ENCODE peak calls at places on chromosomes 16 and 17, in five cellular contexts. Y is PC-9, W is mammary epithelial cell, M is A549, T is GM23338. E is an unnamed sample.

GRCh38 chr17:39653316-39653661 is 11.9 kb upstream of the TCAP start:
- DNase-seq in Y (no peak), W (no peak), M (no peak), T (no peak), E (no peak)

GRCh38 chr17:35898283-35899070 is 18.3 kb upstream of the CCL5 start:
- DNase-seq in Y (no peak), W (no peak), M (peak), T (no peak), E (peak)

GRCh38 chr17:15038656-15039055 is 226.5 kb downstream of the PMP22 start:
- DNase-seq in Y (no peak), W (peak), M (no peak), T (no peak), E (peak)

GRCh38 chr16:72198021-72198420 is 26.1 kb upstream of the PMFBP1 start:
- DNase-seq in Y (no peak), W (no peak), M (no peak), T (no peak), E (no peak)

GRCh38 chr17:10063730-10064221 is 134.6 kb downstream of the GAS7 start:
- DNase-seq in Y (no peak), W (no peak), M (no peak), T (no peak), E (no peak)

GRCh38 chr17:57604771-57605733 is 140.0 kb downstream of the CCDC182 start:
- DNase-seq in Y (no peak), W (no peak), M (no peak), T (peak), E (no peak)

GRCh38 chr17:82929011-82929622 is 89.3 kb upstream of the ZNF750 start:
- DNase-seq in Y (no peak), W (no peak), M (no peak), T (no peak), E (no peak)

GRCh38 chr17:2844386-2844785 is 48.1 kb downstream of the RAP1GAP2 start:
- DNase-seq in Y (peak), W (no peak), M (peak), T (peak), E (peak)

GRCh38 chr17:82639628-82640027 is 8.6 kb downstream of the WDR45B start:
- DNase-seq in Y (no peak), W (no peak), M (no peak), T (no peak), E (no peak)

GRCh38 chr16:62692685-62693084 is 656.4 kb upstream of the CDH8 start:
- DNase-seq in Y (no peak), W (no peak), M (no peak), T (no peak), E (no peak)

GRCh38 chr16:87713469-87714229 is 52.1 kb downstream of the KLHDC4 start:
- DNase-seq in Y (no peak), W (no peak), M (no peak), T (no peak), E (no peak)

GRCh38 chr16:50263060-50263909 is 3.1 kb upstream of the ADCY7 start:
- DNase-seq in Y (no peak), W (no peak), M (no peak), T (no peak), E (no peak)

GRCh38 chr16:87393680-87394055 is 1.5 kb downstream of the MAP1LC3B start:
- DNase-seq in Y (no peak), W (no peak), M (no peak), T (no peak), E (no peak)

GRCh38 chr17:48592592-48592991 is 987 bp downstream of the HOXB5 start:
- DNase-seq in Y (no peak), W (no peak), M (no peak), T (no peak), E (no peak)

GRCh38 chr16:48537275-48537674 is 72.7 kb downstream of the N4BP1 start:
- DNase-seq in Y (no peak), W (no peak), M (no peak), T (no peak), E (no peak)

GRCh38 chr17:17043668-17044226 is 1.5 kb downstream of the MPRIP start:
- DNase-seq in Y (peak), W (no peak), M (peak), T (peak), E (peak)

GRCh38 chr17:40480501-40481003 is 20.9 kb downstream of the TNS4 start:
- DNase-seq in Y (no peak), W (peak), M (peak), T (no peak), E (peak)

GRCh38 chr17:45013021-45013997 is 38.1 kb downstream of the DCAKD start:
- DNase-seq in Y (no peak), W (no peak), M (no peak), T (peak), E (no peak)

GRCh38 chr17:51487947-51488346 is 227.6 kb downstream of the UTP18 start:
- DNase-seq in Y (no peak), W (peak), M (peak), T (peak), E (peak)

GRCh38 chr17:82933911-82934310 is 94.1 kb upstream of the ZNF750 start:
- DNase-seq in Y (no peak), W (no peak), M (no peak), T (peak), E (no peak)

GRCh38 chr16:69187891-69188451 is 1.0 kb downstream of the SNTB2 start:
- DNase-seq in Y (peak), W (peak), M (peak), T (peak), E (peak)

GRCh38 chr16:14202697-14203096 is 131.6 kb downstream of the MRTFB start:
- DNase-seq in Y (no peak), W (peak), M (peak), T (peak), E (peak)

GRCh38 chr16:89478576-89479221 is 11.7 kb downstream of the ANKRD11 start:
- DNase-seq in Y (peak), W (peak), M (peak), T (no peak), E (peak)

GRCh38 chr16:56673916-56674315 is 4.3 kb downstream of the MT1H start:
- DNase-seq in Y (no peak), W (peak), M (peak), T (peak), E (no peak)

GRCh38 chr16:86821933-86822332 is 243.6 kb downstream of the FOXL1 start:
- DNase-seq in Y (no peak), W (no peak), M (no peak), T (no peak), E (peak)

GRCh38 chr17:48883171-48883570 is 9.4 kb upstream of the ATP5MC1 start:
- DNase-seq in Y (no peak), W (no peak), M (no peak), T (no peak), E (no peak)

GRCh38 chr17:70137451-70138230 is 31.7 kb upstream of the KCNJ2 start:
- DNase-seq in Y (peak), W (peak), M (peak), T (peak), E (peak)

GRCh38 chr16:30179931-30180330 is 3.5 kb upstream of the CORO1A start:
- DNase-seq in Y (no peak), W (no peak), M (no peak), T (no peak), E (no peak)

DNA sequence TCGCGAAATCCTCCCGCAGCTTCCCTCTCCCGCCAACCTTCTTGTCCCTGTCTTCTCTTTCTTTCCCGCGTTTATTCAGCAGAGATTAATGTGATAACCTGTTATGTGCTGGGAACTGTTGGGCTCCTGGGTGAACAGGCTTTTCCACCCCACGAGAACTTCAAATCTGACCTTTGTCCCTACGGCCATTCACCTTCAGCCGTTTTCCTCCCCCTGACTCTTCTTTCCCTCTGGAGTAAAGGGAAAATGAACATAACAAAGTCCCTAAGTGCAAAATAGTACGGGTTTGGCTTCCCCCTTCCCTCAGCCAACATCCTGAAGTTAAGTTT is 15.1 kb upstream of the KPNA2 start:
- DNase-seq in Y (no peak), W (no peak), M (no peak), T (no peak), E (no peak)
- H3K4me3 ChIP-seq in Y (peak), W (peak), M (peak), T (peak), E (peak)

GRCh38 chr17:1022278-1023024 is 25.5 kb downstream of the TIMM22 start:
- DNase-seq in Y (no peak), W (no peak), M (no peak), T (no peak), E (no peak)

GRCh38 chr17:1025733-1026598 is 29.0 kb downstream of the TIMM22 start:
- DNase-seq in Y (no peak), W (no peak), M (no peak), T (no peak), E (no peak)

GRCh38 chr17:1021147-1021546 is 24.2 kb downstream of the TIMM22 start:
- DNase-seq in Y (no peak), W (no peak), M (no peak), T (no peak), E (no peak)

GRCh38 chr17:1026599-1026975 is 29.7 kb downstream of the TIMM22 start:
- DNase-seq in Y (no peak), W (no peak), M (no peak), T (no peak), E (no peak)

GRCh38 chr17:1024076-1024475 is 27.1 kb downstream of the TIMM22 start:
- DNase-seq in Y (no peak), W (no peak), M (no peak), T (no peak), E (no peak)
- H3K4me2 ChIP-seq in Y (no peak), W (no peak), M (no peak), T (no peak), E (no peak)

DNA sequence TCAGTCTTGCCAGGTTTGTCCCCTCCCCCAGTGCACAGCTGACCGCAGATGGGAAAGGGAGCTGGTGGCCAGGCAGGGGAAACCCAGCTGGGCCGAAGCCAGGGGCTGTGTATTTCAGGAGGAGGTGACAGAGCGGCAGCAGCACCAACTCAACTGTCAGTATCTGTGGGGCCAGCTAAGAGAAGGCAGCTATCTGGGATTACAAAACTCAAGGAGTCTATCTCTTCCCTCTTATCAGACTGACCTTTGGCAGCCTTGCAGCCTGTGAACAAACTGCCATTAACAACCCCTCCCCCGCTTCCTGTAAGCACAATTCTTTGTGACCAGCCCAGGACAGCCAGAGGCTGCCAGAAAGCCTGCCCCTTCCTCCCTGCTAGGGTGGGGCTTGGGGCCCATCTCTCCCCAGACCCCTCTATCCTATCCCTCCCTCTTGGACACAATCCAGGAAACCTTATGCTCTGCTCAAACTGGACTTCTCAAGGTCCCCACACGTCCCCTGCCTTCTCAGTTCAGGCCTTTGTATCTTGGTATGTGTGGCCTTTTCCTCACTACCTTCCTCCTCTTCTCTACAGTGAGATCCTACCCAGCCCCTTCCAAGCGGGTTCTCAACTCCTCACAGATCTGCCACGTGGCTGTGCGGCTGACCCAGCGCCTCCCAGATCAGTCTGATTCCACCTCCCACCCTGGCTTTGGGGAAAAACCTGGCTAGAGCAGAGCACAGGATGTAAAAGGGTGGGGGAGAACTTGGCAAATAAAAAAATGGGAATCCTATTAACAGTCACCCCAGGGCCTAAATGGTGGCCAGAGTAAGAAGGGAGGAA is 10.5 kb downstream of the ST3GAL2 start:
- DNase-seq in Y (peak), W (peak), M (peak), T (peak), E (peak)
- H3K4me3 ChIP-seq in Y (peak), W (no peak), M (no peak), T (peak), E (peak)

GRCh38 chr16:55571-56136 is 2.0 kb downstream of the SNRNP25 start:
- DNase-seq in Y (no peak), W (no peak), M (no peak), T (no peak), E (no peak)
- H3K4me2 ChIP-seq in Y (no peak), W (no peak), M (no peak), T (no peak), E (no peak)

GRCh38 chr17:8630227-8630801 is at the start of gene MYH10:
- DNase-seq in Y (no peak), W (no peak), M (no peak), T (no peak), E (no peak)

GRCh38 chr17:8631554-8631877 is 991 bp upstream of the MYH10 start:
- DNase-seq in Y (no peak), W (no peak), M (no peak), T (no peak), E (no peak)

GRCh38 chr17:8632087-8632486 is 1.6 kb upstream of the MYH10 start:
- DNase-seq in Y (no peak), W (no peak), M (no peak), T (peak), E (no peak)

GRCh38 chr17:8629371-8630226 is 926 bp downstream of the MYH10 start:
- DNase-seq in Y (no peak), W (peak), M (peak), T (peak), E (no peak)

GRCh38 chr17:8630802-8631553 is 453 bp upstream of the MYH10 start:
- DNase-seq in Y (peak), W (peak), M (peak), T (peak), E (peak)
- H3K4me3 ChIP-seq in Y (peak), W (peak), M (peak), T (peak), E (peak)

GRCh38 chr16:11125936-11126335 is 130.1 kb downstream of the SOCS1 start:
- DNase-seq in Y (no peak), W (no peak), M (no peak), T (no peak), E (no peak)
- H3K4me2 ChIP-seq in Y (no peak), W (no peak), M (no peak), T (no peak), E (no peak)

GRCh38 chr17:42107597-42108576 is 4.6 kb downstream of the DHX58 start:
- DNase-seq in Y (no peak), W (peak), M (peak), T (peak), E (no peak)

GRCh38 chr17:42104264-42104663 is 6.0 kb upstream of the ZNF385C start:
- DNase-seq in Y (no peak), W (no peak), M (no peak), T (no peak), E (no peak)

GRCh38 chr17:42109086-42109485 is 3.4 kb downstream of the DHX58 start:
- DNase-seq in Y (no peak), W (no peak), M (no peak), T (no peak), E (no peak)

GRCh38 chr17:42106009-42106408 is 6.5 kb downstream of the DHX58 start:
- DNase-seq in Y (no peak), W (no peak), M (no peak), T (no peak), E (no peak)

GRCh38 chr17:42107124-42107523 is 5.4 kb downstream of the DHX58 start:
- DNase-seq in Y (no peak), W (no peak), M (no peak), T (no peak), E (no peak)
- H3K4me3 ChIP-seq in Y (no peak), W (no peak), M (peak), T (peak), E (no peak)

DNA sequence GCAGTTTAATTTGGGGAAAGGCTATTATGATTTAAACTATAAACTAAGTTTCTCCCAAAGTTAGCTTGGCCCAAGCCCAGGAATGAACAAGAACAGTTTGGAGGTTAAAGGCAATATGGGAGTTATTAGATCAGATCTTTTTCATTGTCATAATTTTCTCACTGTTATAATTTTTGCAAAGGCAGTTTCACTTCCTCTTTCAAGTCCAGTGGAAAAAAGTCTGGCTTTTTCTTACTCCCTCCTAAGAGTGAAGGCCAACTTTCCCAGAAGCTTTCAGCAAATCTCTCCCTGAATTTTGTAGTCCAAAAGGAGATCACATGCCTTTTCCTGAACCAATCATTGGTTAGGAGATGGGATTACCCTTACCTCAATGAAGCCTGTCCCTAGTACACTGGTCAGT is 9.1 kb upstream of the BLMH start:
- DNase-seq in Y (no peak), W (no peak), M (no peak), T (no peak), E (no peak)
- H3K4me2 ChIP-seq in Y (no peak), W (no peak), M (no peak), T (no peak), E (no peak)

E was measured in PC-3.